ENCODE peak calls at places on chromosomes 12 and 14, in five cellular contexts. Z is K562, D is HCT116, A is HepG2, I is GM12878. C is an unnamed sample. For H3K27me3, the result is how much of the 10 kb centered on the place peaks cover.

GRCh38 chr14:61469771-61470170 is 148.4 kb downstream of the PRKCH start:
- DNase-seq in Z (no peak), D (no peak), A (no peak), I (no peak), C (no peak)

GRCh38 chr14:56102901-56103409 is 15.3 kb upstream of the PELI2 start:
- DNase-seq in Z (no peak), D (no peak), A (no peak), I (no peak), C (no peak)

GRCh38 chr14:53493310-53493709 is 340.2 kb upstream of the DDHD1 start:
- DNase-seq in Z (no peak), D (no peak), A (no peak), I (no peak), C (no peak)

GRCh38 chr14:76537912-76538647 is 162.1 kb downstream of the ESRRB start:
- DNase-seq in Z (no peak), D (no peak), A (no peak), I (no peak), C (no peak)

GRCh38 chr14:54343276-54344121 is 53.3 kb upstream of the CDKN3 start:
- DNase-seq in Z (no peak), D (no peak), A (peak), I (no peak), C (no peak)

GRCh38 chr14:23432102-23432925 is 3.1 kb downstream of the MYH7 start:
- DNase-seq in Z (no peak), D (no peak), A (no peak), I (no peak), C (no peak)

GRCh38 chr14:92619671-92620437 is 106.3 kb downstream of the RIN3 start:
- DNase-seq in Z (no peak), D (no peak), A (no peak), I (no peak), C (no peak)

GRCh38 chr12:11059784-11060183 is 2.3 kb downstream of the TAS2R46 start:
- DNase-seq in Z (no peak), D (no peak), A (no peak), I (no peak), C (no peak)

GRCh38 chr14:30580616-30581282 is 21.8 kb downstream of the G2E3 start:
- DNase-seq in Z (no peak), D (no peak), A (no peak), I (no peak), C (no peak)

GRCh38 chr12:122350444-122350843 is 72.0 kb downstream of the CLIP1 start:
- DNase-seq in Z (no peak), D (no peak), A (no peak), I (no peak), C (no peak)

GRCh38 chr12:52715416-52715815 is 12.1 kb upstream of the KRT77 start:
- DNase-seq in Z (peak), D (peak), A (peak), I (no peak), C (no peak)

GRCh38 chr12:57839996-57840395 is 6.5 kb downstream of the CTDSP2 start:
- DNase-seq in Z (no peak), D (no peak), A (no peak), I (no peak), C (no peak)

GRCh38 chr14:104977681-104978647 is at the start of gene AHNAK2:
- DNase-seq in Z (peak), D (peak), A (peak), I (no peak), C (peak)

GRCh38 chr12:94374124-94374523 is 85.5 kb downstream of the CEP83 start:
- DNase-seq in Z (no peak), D (no peak), A (no peak), I (no peak), C (no peak)

GRCh38 chr12:47237751-47238211 is 158.0 kb upstream of the AMIGO2 start:
- DNase-seq in Z (no peak), D (no peak), A (no peak), I (no peak), C (no peak)

DNA sequence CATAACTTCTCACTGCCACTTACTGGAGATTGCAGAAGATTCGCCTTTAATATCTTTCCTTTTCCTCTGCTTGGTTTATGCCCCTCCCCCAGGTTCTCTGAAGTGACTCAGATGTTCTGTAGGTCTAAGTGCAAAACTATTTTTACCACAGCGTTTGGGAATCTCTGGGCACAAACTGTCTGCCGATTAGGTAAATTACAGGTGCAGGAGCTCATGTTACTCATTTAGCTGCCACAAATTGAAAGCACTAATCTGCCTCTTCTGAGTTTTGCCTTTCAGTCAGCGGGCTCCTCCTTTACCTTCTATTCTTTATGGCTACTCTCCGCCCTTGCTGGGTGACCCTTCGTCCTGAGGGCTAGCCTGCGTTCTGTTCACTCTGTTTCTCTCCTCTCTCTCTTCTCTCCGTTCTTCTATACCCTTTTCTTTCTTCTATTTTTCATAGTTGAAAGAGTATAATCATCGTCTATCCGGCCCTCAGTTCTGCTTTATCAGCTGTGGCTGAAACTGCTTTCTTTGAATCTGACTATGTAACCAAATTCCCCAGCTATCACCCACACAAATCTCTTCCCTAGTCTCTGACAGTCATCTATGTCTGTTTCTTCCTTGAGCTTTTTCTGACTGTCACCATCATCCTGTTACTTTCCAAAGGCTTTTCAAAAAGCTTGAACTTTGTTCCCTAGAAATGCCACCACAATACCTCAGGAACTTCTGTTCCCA is 4.4 kb upstream of the MYF6 start:
- DNase-seq in Z (no peak), D (no peak), A (peak), I (peak), C (no peak)
- H3K27me3 ChIP-seq in Z (under half), D (under half), A (under half), I (under half), C (under half)

GRCh38 chr12:104426926-104427546 is 29.7 kb upstream of the CHST11 start:
- DNase-seq in Z (no peak), D (no peak), A (no peak), I (no peak), C (no peak)
- TF ChIP-seq ZNF274 in Z (no peak), D (no peak), A (no peak), I (no peak), C (no peak)

GRCh38 chr14:101082436-101083384 is 179.2 kb upstream of the RTL1 start:
- DNase-seq in Z (no peak), D (no peak), A (no peak), I (no peak), C (no peak)

GRCh38 chr14:101078892-101079221 is 175.3 kb upstream of the RTL1 start:
- DNase-seq in Z (no peak), D (no peak), A (no peak), I (no peak), C (no peak)

GRCh38 chr14:101083564-101084435 is 180.3 kb upstream of the RTL1 start:
- DNase-seq in Z (peak), D (peak), A (peak), I (no peak), C (no peak)

GRCh38 chr14:101082036-101082435 is 178.5 kb upstream of the RTL1 start:
- DNase-seq in Z (no peak), D (no peak), A (no peak), I (no peak), C (no peak)

GRCh38 chr14:101080922-101081593 is 177.5 kb upstream of the RTL1 start:
- DNase-seq in Z (no peak), D (no peak), A (no peak), I (no peak), C (no peak)
- H3K27me3 ChIP-seq in Z (under half), D (under half), A (half or more), I (under half), C (under half)

GRCh38 chr12:59699408-59700144 is 103.7 kb downstream of the SLC16A7 start:
- DNase-seq in Z (no peak), D (no peak), A (no peak), I (no peak), C (no peak)
- TF ChIP-seq ZNF274 in Z (no peak), D (no peak), A (no peak), I (no peak), C (no peak)

GRCh38 chr14:21398901-21399300 is 15.1 kb upstream of the SUPT16H start:
- DNase-seq in Z (no peak), D (no peak), A (no peak), I (no peak), C (no peak)
- H3K27me3 ChIP-seq in Z (under half), D (under half), A (under half), I (under half), C (under half)

DNA sequence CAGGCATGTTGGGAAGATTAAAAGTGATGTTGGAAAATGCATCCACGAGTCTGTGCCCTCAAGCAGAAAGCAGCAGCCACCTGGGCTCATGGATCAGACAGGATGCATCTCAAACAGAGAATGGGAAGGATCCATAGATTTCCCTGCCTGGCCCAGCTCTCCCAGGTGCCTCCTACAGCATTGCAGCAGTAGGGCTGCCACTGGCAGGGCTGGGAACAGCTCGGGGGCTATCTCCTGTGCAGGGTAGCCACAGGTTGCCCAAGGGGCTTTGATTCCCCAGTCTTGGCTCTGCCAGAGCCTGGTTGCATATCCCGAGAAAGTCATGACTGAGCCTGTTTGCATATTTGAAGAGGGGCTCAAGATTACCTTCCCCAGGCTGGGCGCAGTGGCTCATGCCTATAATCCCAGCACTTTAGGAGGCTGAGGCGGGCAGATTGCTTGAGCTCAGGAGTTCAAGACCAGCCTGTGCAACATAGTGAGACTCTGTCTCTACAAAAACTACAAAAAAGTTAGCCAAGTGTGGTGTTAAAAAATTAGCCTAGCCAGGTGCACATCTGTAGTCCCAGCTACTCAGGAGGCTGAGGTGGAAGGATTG is 19.5 kb downstream of the C14orf132 start:
- DNase-seq in Z (no peak), D (no peak), A (no peak), I (no peak), C (no peak)
- TF ChIP-seq ZNF274 in Z (no peak), D (no peak), A (no peak), I (no peak), C (no peak)